ENCODE peak calls at places on chromosomes 1 and 21, in four cellular contexts. M is H54, L is GM06990, S is Panc1. N is an unnamed sample.

GRCh38 chr1:171221665-171222591 is 26.4 kb upstream of the FMO1 start:
- DNase-seq in S (no peak), L (no peak), M (no peak), N (no peak)

GRCh38 chr21:37565530-37566223 is 199.1 kb downstream of the DYRK1A start:
- DNase-seq in M (no peak), L (no peak), S (no peak), N (no peak)

GRCh38 chr1:101960164-101960563 is 36.6 kb downstream of the OLFM3 start:
- DNase-seq in S (no peak), L (no peak), M (no peak), N (no peak)

GRCh38 chr1:243396876-243397275 is 141.0 kb downstream of the SDCCAG8 start:
- DNase-seq in L (no peak), S (no peak), M (no peak), N (no peak)

GRCh38 chr1:147600119-147601111 is 59.1 kb downstream of the BCL9 start:
- DNase-seq in M (peak), S (no peak), L (no peak), N (no peak)

GRCh38 chr1:63087966-63088365 is 234.4 kb upstream of the FOXD3 start:
- DNase-seq in L (no peak), M (no peak), S (no peak), N (no peak)

GRCh38 chr1:240635466-240636256 is 23.7 kb upstream of the GREM2 start:
- DNase-seq in L (no peak), S (no peak), M (no peak), N (no peak)

GRCh38 chr1:47703161-47703825 is 265.4 kb downstream of the FOXD2 start:
- DNase-seq in S (no peak), M (no peak), L (no peak), N (peak)

GRCh38 chr1:233294991-233295774 is at the start of gene PCNX2:
- DNase-seq in M (peak), S (no peak), L (peak), N (peak)

GRCh38 chr1:156372876-156373275 is 3.9 kb downstream of the RHBG start:
- DNase-seq in L (no peak), M (no peak), S (no peak), N (no peak)

GRCh38 chr1:153790996-153791855 is 16.0 kb downstream of the SLC27A3 start:
- DNase-seq in L (peak), S (no peak), M (no peak), N (no peak)

GRCh38 chr1:110746644-110747259 is 72.0 kb upstream of the KCNA3 start:
- DNase-seq in L (no peak), M (peak), S (no peak), N (no peak)

GRCh38 chr1:195908121-195908520 is 700.1 kb downstream of the KCNT2 start:
- DNase-seq in L (no peak), S (no peak), M (no peak), N (no peak)

GRCh38 chr1:182003953-182004586 is 57.4 kb downstream of the ZNF648 start:
- DNase-seq in L (no peak), S (no peak), M (no peak), N (no peak)

N was measured in prostate gland.